ENCODE peak calls at places on chromosomes 13 and 19, in four cellular contexts. Q is WTC11, L is K562, E is HepG2. U is an unnamed sample.

GRCh38 chr13:35865341-35866240 is 265.6 kb downstream of the DCLK1 start:
- DNase-seq in L (no peak), Q (no peak), E (no peak), U (no peak)

GRCh38 chr13:28329395-28330158 is 165.4 kb downstream of the FLT1 start:
- DNase-seq in L (no peak), Q (no peak), E (no peak), U (no peak)

GRCh38 chr19:10744222-10744847 is 26.5 kb downstream of the DNM2 start:
- DNase-seq in E (no peak), Q (no peak), L (no peak), U (no peak)

GRCh38 chr13:44191504-44192171 is 182.0 kb upstream of the SERP2 start:
- DNase-seq in L (peak; percentile 31), Q (peak; percentile 21), E (peak; percentile 64), U (peak; percentile 71)

GRCh38 chr19:30596268-30596667 is 224.1 kb downstream of the ZNF536 start:
- DNase-seq in Q (no peak), E (no peak), L (no peak), U (no peak)

GRCh38 chr19:10552596-10553053 is 8.9 kb downstream of the ATG4D start:
- DNase-seq in L (peak; percentile 71), E (no peak), Q (peak; percentile 50), U (peak; percentile 48)

GRCh38 chr19:52453324-52454094 is at the start of gene ZNF578:
- DNase-seq in L (peak; percentile 51), E (no peak), Q (peak; percentile 74), U (no peak)

GRCh38 chr19:42655748-42656147 is 61.0 kb upstream of the CEACAM8 start:
- DNase-seq in E (no peak), Q (no peak), L (no peak), U (no peak)

GRCh38 chr19:48520134-48520533 is 8.5 kb upstream of the LMTK3 start:
- DNase-seq in L (no peak), Q (no peak), E (no peak), U (no peak)

GRCh38 chr19:13717194-13717643 is 47.1 kb upstream of the MRI1 start:
- DNase-seq in Q (no peak), E (no peak), L (peak; percentile 68), U (no peak)

GRCh38 chr19:46265217-46265828 is 31.5 kb upstream of the HIF3A start:
- DNase-seq in Q (peak; percentile 76), E (peak; percentile 70), L (peak; percentile 71), U (peak; percentile 91)

GRCh38 chr19:18931316-18932162 is 9.5 kb downstream of the HOMER3 start:
- DNase-seq in E (no peak), L (no peak), Q (peak; percentile 21), U (no peak)

GRCh38 chr19:58563034-58563573 is 4.7 kb upstream of the UBE2M start:
- DNase-seq in L (no peak), E (no peak), Q (peak; percentile 30), U (no peak)

GRCh38 chr13:59978862-59979261 is 184.9 kb downstream of the DIAPH3 start:
- DNase-seq in E (no peak), Q (no peak), L (no peak), U (no peak)

DNA sequence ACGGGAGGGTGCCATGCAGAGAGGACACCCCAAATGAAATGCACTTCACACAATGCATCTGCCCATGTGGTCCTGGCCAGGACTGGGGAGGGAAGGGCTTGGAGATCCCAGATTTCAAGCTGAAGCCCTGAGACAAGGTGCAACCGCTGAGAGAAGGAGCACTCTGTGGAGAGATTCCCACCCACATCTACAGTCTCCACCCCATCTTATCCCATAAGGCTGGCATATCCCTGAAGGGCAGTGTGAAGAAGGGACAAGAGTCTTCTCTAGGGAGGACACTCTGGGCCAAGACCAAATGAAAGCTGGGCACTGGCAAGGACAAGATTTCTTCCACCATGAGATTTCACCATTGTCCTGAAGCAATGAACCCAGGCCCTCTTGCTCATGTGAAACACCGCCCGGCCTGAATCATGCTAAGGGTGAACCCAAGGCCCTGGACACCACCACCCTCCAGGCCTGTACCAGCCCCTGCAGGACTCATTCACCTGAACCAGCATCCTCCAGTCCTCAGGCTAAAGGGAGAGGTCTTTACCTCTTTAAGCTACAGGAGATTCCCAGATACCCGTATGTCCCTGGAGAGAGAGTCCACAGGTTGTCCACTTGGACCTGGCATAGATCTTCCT is 20.5 kb downstream of the CEACAM4 start:
- DNase-seq in L (no peak), E (no peak), Q (peak; percentile 2), U (no peak)
- TF ChIP-seq ESRRA in L (no peak), E (no peak), Q (no peak), U (no peak)

DNA sequence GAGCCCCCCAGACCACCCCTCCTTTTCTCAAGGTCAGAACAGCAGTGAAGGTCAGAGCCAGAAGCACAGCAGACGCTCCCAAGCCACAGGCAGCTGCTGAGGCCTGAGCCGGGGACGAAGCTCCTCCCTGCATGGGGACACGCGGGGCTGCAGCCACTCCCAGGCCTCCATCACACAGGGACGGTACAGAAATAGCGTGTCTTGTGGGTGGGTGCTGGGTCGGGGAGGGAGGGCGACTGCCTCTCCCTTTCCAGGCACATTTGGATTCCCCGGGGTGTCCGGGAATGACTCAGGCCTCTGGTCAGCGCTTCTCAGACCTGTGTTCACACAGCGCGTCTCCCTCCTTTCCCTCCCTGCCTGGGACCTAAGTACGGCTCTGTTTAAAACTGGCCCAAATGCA is 33.2 kb downstream of the RASA3 start:
- DNase-seq in L (peak; percentile 52), E (peak; percentile 13), Q (peak; percentile 24), U (peak; percentile 76)
- TF ChIP-seq HMGXB4 in L (no peak), E (no peak), Q (no peak), U (no peak)

GRCh38 chr13:26497991-26498423 is 59.5 kb upstream of the WASF3 start:
- DNase-seq in E (no peak), Q (no peak), L (no peak), U (no peak)

GRCh38 chr13:26499209-26499601 is 58.3 kb upstream of the WASF3 start:
- DNase-seq in L (no peak), E (no peak), Q (no peak), U (no peak)

GRCh38 chr13:26502826-26503225 is 54.7 kb upstream of the WASF3 start:
- DNase-seq in E (no peak), Q (no peak), L (no peak), U (no peak)

GRCh38 chr13:26498524-26499208 is 58.8 kb upstream of the WASF3 start:
- DNase-seq in E (no peak), Q (no peak), L (no peak), U (no peak)

DNA sequence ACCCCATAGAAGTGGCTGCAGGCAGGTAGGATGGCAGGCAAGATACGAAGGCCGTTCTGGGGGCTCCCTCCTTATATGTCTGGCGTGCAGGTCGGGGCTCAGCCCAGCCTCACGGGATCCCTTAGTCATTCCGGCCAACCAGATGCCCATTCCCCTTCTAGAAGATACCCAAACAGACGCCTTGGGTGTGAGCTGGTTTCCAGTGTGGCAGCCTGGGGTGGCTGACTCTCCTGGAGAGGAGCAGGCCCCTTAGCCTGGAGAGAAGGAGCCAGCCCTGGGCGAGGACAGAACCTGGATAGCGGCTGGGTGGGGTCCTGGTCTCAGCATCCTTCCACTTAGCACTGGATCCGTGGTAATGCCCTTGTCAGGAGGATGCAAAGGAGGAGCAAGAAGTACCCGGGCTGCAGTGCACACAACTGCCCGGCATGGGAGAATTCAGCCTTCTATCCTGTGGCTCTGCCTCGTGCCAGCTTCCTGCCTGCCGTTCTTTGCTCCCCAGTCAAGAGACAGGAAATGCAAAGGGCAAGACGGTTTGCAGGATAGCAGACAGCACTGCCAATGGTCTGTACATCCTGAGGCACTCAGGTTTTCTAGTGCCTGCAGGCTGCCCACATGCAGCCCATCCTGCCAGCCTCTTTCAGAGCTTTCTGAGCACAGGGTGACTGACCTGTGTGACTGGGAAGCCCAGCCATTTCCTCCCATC is 56.7 kb upstream of the WASF3 start:
- DNase-seq in E (no peak), Q (no peak), L (no peak), U (no peak)
- TF ChIP-seq ESRRA in E (no peak), Q (no peak), L (no peak), U (no peak)

GRCh38 chr19:50475101-50475568 is 1.2 kb upstream of the EMC10 start:
- DNase-seq in E (no peak), Q (no peak), L (no peak), U (no peak)
- TF ChIP-seq HMGXB4 in E (no peak), Q (no peak), L (no peak), U (no peak)

U was measured in A549.